ENCODE peak calls at places on chromosomes 13 and 19, in seven cellular contexts. One of them, this sample, is unnamed.
A peak's percentile ranks its signal among the peaks of the same experiment; 100 is the strongest.

GRCh38 chr13:60397693-60398437 is 845 bp downstream of the TDRD3 start:
- DNase-seq in iPS DF 6.9: no peak
- DNase-seq in activated CD4-positive, alpha-beta T cell treated with anti-CD3 and anti-CD28 coated beads, Interleukin-2, amount 50 U/mL, for 1 hour: peak; percentile 15
- DNase-seq in AG09319: no peak
- DNase-seq in activated CD8-positive, alpha-beta T cell treated with anti-CD3 and anti-CD28 coated beads for 36 hours: peak; percentile 62
- DNase-seq in fibroblast of the aortic adventitia: peak; percentile 66
- DNase-seq in NCI-H1417: peak; percentile 93
- DNase-seq in this sample: peak; percentile 49

GRCh38 chr13:47454986-47455385 is 546.1 kb downstream of the SUCLA2 start:
- DNase-seq in AG09319: no peak
- DNase-seq in fibroblast of the aortic adventitia: peak; percentile 52
- DNase-seq in activated CD4-positive, alpha-beta T cell treated with anti-CD3 and anti-CD28 coated beads, Interleukin-2, amount 50 U/mL, for 1 hour: no peak
- DNase-seq in iPS DF 6.9: no peak
- DNase-seq in activated CD8-positive, alpha-beta T cell treated with anti-CD3 and anti-CD28 coated beads for 36 hours: no peak
- DNase-seq in NCI-H1417: no peak
- DNase-seq in this sample: peak; percentile 11

GRCh38 chr13:46855664-46856063 is 41.2 kb downstream of the HTR2A start:
- DNase-seq in activated CD8-positive, alpha-beta T cell treated with anti-CD3 and anti-CD28 coated beads for 36 hours: no peak
- DNase-seq in activated CD4-positive, alpha-beta T cell treated with anti-CD3 and anti-CD28 coated beads, Interleukin-2, amount 50 U/mL, for 1 hour: no peak
- DNase-seq in NCI-H1417: no peak
- DNase-seq in AG09319: no peak
- DNase-seq in fibroblast of the aortic adventitia: no peak
- DNase-seq in iPS DF 6.9: no peak
- DNase-seq in this sample: no peak

GRCh38 chr13:99866781-99867180 is 104.8 kb downstream of the ZIC5 start:
- DNase-seq in activated CD4-positive, alpha-beta T cell treated with anti-CD3 and anti-CD28 coated beads, Interleukin-2, amount 50 U/mL, for 1 hour: no peak
- DNase-seq in fibroblast of the aortic adventitia: no peak
- DNase-seq in activated CD8-positive, alpha-beta T cell treated with anti-CD3 and anti-CD28 coated beads for 36 hours: no peak
- DNase-seq in NCI-H1417: peak; percentile 12
- DNase-seq in iPS DF 6.9: no peak
- DNase-seq in AG09319: no peak
- DNase-seq in this sample: no peak

GRCh38 chr19:45303269-45304060 is 19.2 kb downstream of the CKM start:
- DNase-seq in activated CD8-positive, alpha-beta T cell treated with anti-CD3 and anti-CD28 coated beads for 36 hours: no peak
- DNase-seq in NCI-H1417: no peak
- DNase-seq in iPS DF 6.9: no peak
- DNase-seq in AG09319: no peak
- DNase-seq in fibroblast of the aortic adventitia: no peak
- DNase-seq in activated CD4-positive, alpha-beta T cell treated with anti-CD3 and anti-CD28 coated beads, Interleukin-2, amount 50 U/mL, for 1 hour: no peak
- DNase-seq in this sample: no peak

GRCh38 chr13:25217023-25217909 is 45.2 kb upstream of the AMER2 start:
- DNase-seq in activated CD4-positive, alpha-beta T cell treated with anti-CD3 and anti-CD28 coated beads, Interleukin-2, amount 50 U/mL, for 1 hour: no peak
- DNase-seq in fibroblast of the aortic adventitia: peak; percentile 2
- DNase-seq in iPS DF 6.9: no peak
- DNase-seq in AG09319: no peak
- DNase-seq in activated CD8-positive, alpha-beta T cell treated with anti-CD3 and anti-CD28 coated beads for 36 hours: no peak
- DNase-seq in NCI-H1417: no peak
- DNase-seq in this sample: peak; percentile 25

GRCh38 chr19:13748169-13748884 is 16.0 kb upstream of the MRI1 start:
- DNase-seq in NCI-H1417: peak; percentile 61
- DNase-seq in iPS DF 6.9: no peak
- DNase-seq in fibroblast of the aortic adventitia: peak; percentile 55
- DNase-seq in activated CD4-positive, alpha-beta T cell treated with anti-CD3 and anti-CD28 coated beads, Interleukin-2, amount 50 U/mL, for 1 hour: peak; percentile 23
- DNase-seq in AG09319: no peak
- DNase-seq in activated CD8-positive, alpha-beta T cell treated with anti-CD3 and anti-CD28 coated beads for 36 hours: peak; percentile 42
- DNase-seq in this sample: peak; percentile 27

GRCh38 chr13:34046457-34046856 is 228.5 kb downstream of the RFC3 start:
- DNase-seq in AG09319: no peak
- DNase-seq in activated CD8-positive, alpha-beta T cell treated with anti-CD3 and anti-CD28 coated beads for 36 hours: no peak
- DNase-seq in iPS DF 6.9: no peak
- DNase-seq in activated CD4-positive, alpha-beta T cell treated with anti-CD3 and anti-CD28 coated beads, Interleukin-2, amount 50 U/mL, for 1 hour: no peak
- DNase-seq in NCI-H1417: no peak
- DNase-seq in fibroblast of the aortic adventitia: no peak
- DNase-seq in this sample: no peak

GRCh38 chr13:26544707-26545106 is 12.8 kb upstream of the WASF3 start:
- DNase-seq in activated CD8-positive, alpha-beta T cell treated with anti-CD3 and anti-CD28 coated beads for 36 hours: no peak
- DNase-seq in iPS DF 6.9: no peak
- DNase-seq in NCI-H1417: no peak
- DNase-seq in activated CD4-positive, alpha-beta T cell treated with anti-CD3 and anti-CD28 coated beads, Interleukin-2, amount 50 U/mL, for 1 hour: no peak
- DNase-seq in AG09319: no peak
- DNase-seq in fibroblast of the aortic adventitia: no peak
- DNase-seq in this sample: no peak

GRCh38 chr19:13262450-13262849 is 112.2 kb downstream of the IER2 start:
- DNase-seq in AG09319: no peak
- DNase-seq in activated CD4-positive, alpha-beta T cell treated with anti-CD3 and anti-CD28 coated beads, Interleukin-2, amount 50 U/mL, for 1 hour: no peak
- DNase-seq in fibroblast of the aortic adventitia: peak; percentile 74
- DNase-seq in NCI-H1417: peak; percentile 11
- DNase-seq in activated CD8-positive, alpha-beta T cell treated with anti-CD3 and anti-CD28 coated beads for 36 hours: no peak
- DNase-seq in iPS DF 6.9: no peak
- DNase-seq in this sample: peak; percentile 64